ENCODE peak calls at places on chromosomes 2 and 18, in five cellular contexts. W is GM12878, Q is K562, G is H1, X is HepG2. M is an unnamed sample.

GRCh38 chr2:229571243-229571642 is 143.1 kb downstream of the DNER start:
- DNase-seq in X (no peak), G (no peak), Q (no peak), W (no peak), M (no peak)

GRCh38 chr18:45548614-45549013 is 66.7 kb upstream of the SLC14A2 start:
- DNase-seq in Q (no peak), G (no peak), W (no peak), X (peak; percentile 66), M (no peak)

GRCh38 chr2:234548720-234549420 is 52.0 kb upstream of the ARL4C start:
- DNase-seq in Q (no peak), G (peak; percentile 55), X (no peak), W (no peak), M (no peak)

GRCh38 chr18:58239879-58240278 is 195.9 kb downstream of the NEDD4L start:
- DNase-seq in Q (no peak), W (no peak), G (no peak), X (no peak), M (no peak)

GRCh38 chr2:238155051-238155760 is 3.6 kb upstream of the ERFE start:
- DNase-seq in W (no peak), X (no peak), Q (no peak), G (no peak), M (no peak)

GRCh38 chr2:160388464-160389263 is 104.9 kb downstream of the RBMS1 start:
- DNase-seq in X (no peak), Q (no peak), W (no peak), G (no peak), M (no peak)

GRCh38 chr18:31954349-31954748 is 11.4 kb upstream of the TRAPPC8 start:
- DNase-seq in G (no peak), W (no peak), X (peak; percentile 79), Q (no peak), M (no peak)

GRCh38 chr2:197008229-197008628 is 81.7 kb upstream of the PGAP1 start:
- DNase-seq in Q (no peak), X (no peak), W (no peak), G (no peak), M (no peak)

GRCh38 chr18:63150942-63151421 is 168.6 kb downstream of the BCL2 start:
- DNase-seq in G (no peak), Q (no peak), X (no peak), W (no peak), M (no peak)

GRCh38 chr2:9665903-9666302 is 35.1 kb upstream of the YWHAQ start:
- DNase-seq in G (no peak), X (no peak), W (no peak), Q (no peak), M (no peak)

GRCh38 chr2:181399046-181399445 is 58.1 kb upstream of the ITGA4 start:
- DNase-seq in Q (no peak), X (no peak), W (no peak), G (no peak), M (no peak)

GRCh38 chr2:24824966-24825882 is 32.0 kb downstream of the CENPO start:
- DNase-seq in W (no peak), Q (peak; percentile 62), X (no peak), G (peak; percentile 57), M (peak; percentile 10)

GRCh38 chr2:177636672-177637071 is 244.1 kb downstream of the AGPS start:
- DNase-seq in G (no peak), Q (no peak), W (no peak), X (no peak), M (no peak)

GRCh38 chr2:223613017-223613950 is 11.1 kb upstream of the SCG2 start:
- DNase-seq in W (no peak), G (peak; percentile 58), Q (peak; percentile 21), X (peak; percentile 45), M (peak; percentile 89)

GRCh38 chr2:12982149-12982584 is 265.4 kb downstream of the TRIB2 start:
- DNase-seq in G (no peak), X (no peak), W (no peak), Q (no peak), M (no peak)

GRCh38 chr2:65574911-65575444 is 142.6 kb upstream of the SPRED2 start:
- DNase-seq in G (no peak), X (no peak), Q (no peak), W (no peak), M (no peak)

GRCh38 chr2:19488009-19488691 is 129.7 kb upstream of the OSR1 start:
- DNase-seq in G (no peak), X (peak; percentile 88), W (no peak), Q (no peak), M (peak; percentile 95)

GRCh38 chr2:74181739-74182138 is 3.1 kb upstream of the MOB1A start:
- DNase-seq in Q (peak; percentile 60), W (peak; percentile 86), X (no peak), G (no peak), M (no peak)

GRCh38 chr2:69801745-69802144 is 27.7 kb upstream of the GMCL1 start:
- DNase-seq in X (no peak), W (no peak), G (peak; percentile 38), Q (no peak), M (no peak)

GRCh38 chr2:24821433-24821891 is 28.2 kb downstream of the CENPO start:
- DNase-seq in X (no peak), Q (no peak), G (peak; percentile 57), W (no peak), M (no peak)

GRCh38 chr2:120231564-120231973 is 8.4 kb upstream of the TMEM185B start:
- DNase-seq in G (no peak), W (no peak), X (no peak), Q (no peak), M (no peak)

GRCh38 chr2:85892216-85892944 is 3.6 kb upstream of the ST3GAL5 start:
- DNase-seq in Q (no peak), G (no peak), W (no peak), X (no peak), M (no peak)

GRCh38 chr2:39942970-39943369 is 163.9 kb upstream of the THUMPD2 start:
- DNase-seq in W (no peak), Q (no peak), X (no peak), G (no peak), M (no peak)

GRCh38 chr2:9408641-9409151 is 14.6 kb downstream of the ITGB1BP1 start:
- DNase-seq in G (no peak), Q (no peak), X (no peak), W (no peak), M (no peak)

DNA sequence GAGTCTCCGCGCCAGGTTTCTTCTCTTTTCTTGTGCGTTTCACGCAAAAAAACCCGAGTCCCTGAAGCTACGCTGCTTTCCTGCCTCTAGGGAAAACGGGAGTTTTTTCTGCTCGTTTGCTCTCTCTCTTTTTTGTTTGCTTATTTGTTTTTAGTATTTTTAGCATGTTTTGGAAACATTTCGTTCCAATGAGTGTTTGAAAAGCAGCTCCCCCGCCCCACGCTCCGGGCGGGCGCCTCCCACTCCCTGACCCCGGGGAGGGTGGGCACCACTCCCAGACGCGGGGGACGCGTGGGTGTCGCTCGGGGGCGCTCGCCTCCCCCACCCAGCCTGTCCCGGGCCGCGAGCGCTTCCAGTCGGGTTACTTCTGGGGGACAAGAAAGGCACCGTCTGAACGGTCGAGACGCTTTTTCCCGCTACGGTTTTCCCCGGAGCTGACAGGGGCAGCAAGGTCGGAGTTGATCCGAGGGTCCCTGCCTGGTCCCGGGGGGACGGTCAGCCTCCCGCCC is 446 bp upstream of the EFHD1 start:
- DNase-seq in X (no peak), W (no peak), G (no peak), Q (peak; percentile 54), M (no peak)
- TF ChIP-seq CEBPB in X (no peak), W (no peak), G (no peak), Q (no peak), M (no peak)

DNA sequence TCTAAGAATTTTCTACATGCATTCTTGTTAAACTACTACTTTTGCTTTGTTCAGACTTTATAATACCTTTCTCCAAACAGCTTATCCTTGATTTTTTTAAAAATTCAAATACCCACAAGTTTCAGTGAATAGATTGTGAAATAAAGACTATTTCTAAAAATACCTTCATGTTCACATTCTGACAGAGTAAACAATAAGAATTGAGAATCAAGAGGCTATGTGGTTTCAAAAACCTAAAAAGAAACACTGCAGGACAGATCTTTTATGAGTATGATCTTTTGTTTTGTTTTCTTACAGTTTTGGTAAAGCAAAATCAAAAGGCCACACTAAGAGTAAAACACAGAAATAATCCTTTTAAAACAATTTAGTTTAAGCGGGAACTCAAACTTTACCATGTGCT is 21.2 kb downstream of the ALS2 start:
- DNase-seq in G (no peak), X (no peak), W (no peak), Q (no peak), M (no peak)
- TF ChIP-seq YY1 in G (no peak), X (no peak), W (no peak), Q (no peak), M (no peak)

DNA sequence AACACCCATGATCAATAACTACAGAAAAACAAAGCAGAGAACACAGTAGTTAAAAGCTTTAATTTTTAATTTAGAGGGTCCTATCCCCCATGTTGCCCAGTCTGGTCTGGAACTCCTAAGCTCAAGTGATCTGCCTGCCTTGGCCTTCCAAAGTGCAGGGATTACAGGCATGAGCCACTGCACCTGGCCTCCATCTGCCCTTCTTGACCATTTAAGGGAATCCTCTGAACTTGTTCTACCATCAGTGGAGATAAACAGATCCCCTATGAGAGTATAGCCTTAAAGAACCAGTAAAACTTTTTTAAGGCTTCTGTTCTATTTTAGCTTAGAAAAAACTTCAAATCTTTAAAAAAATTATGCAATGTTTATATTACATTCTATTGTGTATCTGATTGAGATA is 13.5 kb upstream of the ATP5MC3 start:
- DNase-seq in W (no peak), X (no peak), Q (no peak), G (no peak), M (no peak)
- TF ChIP-seq CEBPB in W (no peak), X (no peak), Q (no peak), G (no peak), M (no peak)

GRCh38 chr2:179580378-179581146 is 280.9 kb downstream of the ZNF385B start:
- DNase-seq in W (no peak), G (no peak), X (peak; percentile 91), Q (no peak), M (no peak)
- TF ChIP-seq YY1 in W (no peak), G (no peak), X (no peak), Q (no peak), M (no peak)

GRCh38 chr2:103963331-103963730 is 890.6 kb upstream of the POU3F3 start:
- DNase-seq in X (peak; percentile 5), G (no peak), Q (no peak), W (no peak), M (no peak)

GRCh38 chr2:103960126-103960508 is 893.8 kb upstream of the POU3F3 start:
- DNase-seq in W (no peak), X (no peak), Q (no peak), G (no peak), M (no peak)

GRCh38 chr2:103959174-103960125 is 894.5 kb upstream of the POU3F3 start:
- DNase-seq in Q (no peak), X (peak; percentile 47), W (no peak), G (peak; percentile 49), M (no peak)
- TF ChIP-seq CEBPB in Q (no peak), X (no peak), W (no peak), G (no peak), M (no peak)

GRCh38 chr18:36295880-36296301 is 1.6 kb upstream of the FHOD3 start:
- DNase-seq in Q (no peak), G (no peak), W (no peak), X (no peak), M (no peak)

GRCh38 chr18:36298113-36298701 is 694 bp downstream of the FHOD3 start:
- DNase-seq in W (no peak), G (peak; percentile 77), Q (peak; percentile 22), X (no peak), M (no peak)

GRCh38 chr18:36296591-36297418 is 708 bp upstream of the FHOD3 start:
- DNase-seq in G (peak; percentile 87), X (peak; percentile 32), Q (peak; percentile 60), W (no peak), M (peak; percentile 40)

GRCh38 chr18:36299010-36299409 is 1.5 kb downstream of the FHOD3 start:
- DNase-seq in X (no peak), Q (no peak), W (no peak), G (no peak), M (no peak)

GRCh38 chr18:36297419-36298112 is at the start of gene FHOD3:
- DNase-seq in X (no peak), G (peak; percentile 86), Q (peak; percentile 90), W (no peak), M (no peak)
- TF ChIP-seq YY1 in X (no peak), G (no peak), Q (no peak), W (no peak), M (no peak)